ENCODE peak calls at places on chromosomes 1 and 21, in four cellular contexts. T is thyroid gland, C is A549, Z is A673. B is an unnamed sample.

GRCh38 chr1:93399781-93400180 is 48.1 kb upstream of the FNBP1L start:
- DNase-seq in Z (no peak), T (no peak), C (no peak), B (no peak)

GRCh38 chr1:201219481-201220387 is 29.1 kb downstream of the IGFN1 start:
- DNase-seq in C (no peak), Z (no peak), T (no peak), B (no peak)

GRCh38 chr1:203771901-203772301 is 6.9 kb downstream of the LAX1 start:
- DNase-seq in Z (no peak), C (no peak), T (no peak), B (no peak)

GRCh38 chr21:45905196-45905595 is 76.4 kb upstream of the COL6A1 start:
- DNase-seq in Z (no peak), T (no peak), C (no peak), B (no peak)

GRCh38 chr1:158930504-158930903 is 848 bp upstream of the PYHIN1 start:
- DNase-seq in T (no peak), C (no peak), Z (no peak), B (no peak)

GRCh38 chr1:13764933-13765332 is 64.9 kb downstream of the PRDM2 start:
- DNase-seq in Z (peak; percentile 50), T (peak; percentile 62), C (no peak), B (no peak)

GRCh38 chr1:96741335-96741734 is 19.8 kb downstream of the PTBP2 start:
- DNase-seq in C (no peak), Z (no peak), T (no peak), B (no peak)

GRCh38 chr21:39003982-39004775 is 179.1 kb downstream of the PSMG1 start:
- DNase-seq in C (no peak), Z (no peak), T (no peak), B (no peak)

GRCh38 chr1:208083016-208083714 is 161.0 kb downstream of the PLXNA2 start:
- DNase-seq in Z (no peak), T (no peak), C (no peak), B (no peak)

GRCh38 chr21:27220416-27220815 is 253.5 kb upstream of the ADAMTS5 start:
- DNase-seq in T (no peak), C (no peak), Z (no peak), B (no peak)

GRCh38 chr1:78388275-78388674 is 102.5 kb upstream of the PTGFR start:
- DNase-seq in T (no peak), Z (no peak), C (no peak), B (no peak)

GRCh38 chr21:29052224-29052623 is 21.2 kb downstream of the CCT8 start:
- DNase-seq in C (no peak), Z (no peak), T (no peak), B (no peak)

GRCh38 chr1:29121951-29122661 is 1.6 kb downstream of the TMEM200B start:
- DNase-seq in T (no peak), C (no peak), Z (peak; percentile 55), B (no peak)

GRCh38 chr1:155013632-155014031 is 11.0 kb downstream of the ZBTB7B start:
- DNase-seq in C (no peak), Z (no peak), T (no peak), B (no peak)

GRCh38 chr1:32186491-32186890 is 7.0 kb downstream of the TXLNA start:
- DNase-seq in T (no peak), Z (no peak), C (no peak), B (no peak)

GRCh38 chr21:25551548-25551947 is 55.7 kb downstream of the MRPL39 start:
- DNase-seq in C (no peak), Z (no peak), T (no peak), B (no peak)

GRCh38 chr1:203422116-203422515 is 53.5 kb upstream of the PRELP start:
- DNase-seq in T (no peak), Z (no peak), C (no peak), B (no peak)

GRCh38 chr1:187646536-187647128 is 817.9 kb downstream of the PLA2G4A start:
- DNase-seq in C (no peak), T (no peak), Z (no peak), B (no peak)

GRCh38 chr1:24786191-24786590 is 40.9 kb downstream of the CLIC4 start:
- DNase-seq in Z (no peak), C (no peak), T (no peak), B (no peak)

GRCh38 chr1:44571712-44572571 is 102.3 kb downstream of the TMEM53 start:
- DNase-seq in Z (peak; percentile 31), T (no peak), C (no peak), B (no peak)

GRCh38 chr1:162956922-162957321 is 95.9 kb upstream of the CCDC190 start:
- DNase-seq in C (no peak), T (no peak), Z (no peak), B (no peak)

GRCh38 chr1:49526672-49527071 is 497.1 kb downstream of the AGBL4 start:
- DNase-seq in Z (no peak), C (no peak), T (no peak), B (no peak)

GRCh38 chr21:35324372-35325220 is 275.5 kb upstream of the RUNX1 start:
- DNase-seq in Z (no peak), T (no peak), C (no peak), B (no peak)

GRCh38 chr21:35616090-35616489 is 444.2 kb downstream of the SETD4 start:
- DNase-seq in C (peak; percentile 10), T (no peak), Z (peak; percentile 10), B (no peak)

GRCh38 chr1:2784854-2785630 is 16.5 kb downstream of the TTC34 start:
- DNase-seq in C (no peak), Z (no peak), T (no peak), B (peak; percentile 2)

GRCh38 chr1:7229696-7230095 is 444.4 kb downstream of the CAMTA1 start:
- DNase-seq in T (no peak), Z (no peak), C (no peak), B (no peak)

GRCh38 chr1:200161801-200162200 is 134.3 kb downstream of the NR5A2 start:
- DNase-seq in T (no peak), Z (no peak), C (no peak), B (no peak)

GRCh38 chr1:235313262-235313661 is 14.7 kb downstream of the ARID4B start:
- DNase-seq in Z (no peak), C (no peak), T (no peak), B (no peak)

GRCh38 chr1:114669562-114670082 is at the start of gene DENND2C:
- DNase-seq in T (no peak), C (no peak), Z (no peak), B (no peak)

GRCh38 chr1:112761714-112762480 is 46.8 kb upstream of the PPM1J start:
- DNase-seq in T (peak; percentile 6), Z (no peak), C (no peak), B (no peak)

GRCh38 chr1:90768826-90769225 is 51.7 kb upstream of the BARHL2 start:
- DNase-seq in Z (no peak), T (no peak), C (no peak), B (no peak)

GRCh38 chr1:114320586-114320985 is 166.9 kb upstream of the SYT6 start:
- DNase-seq in Z (no peak), T (no peak), C (no peak), B (no peak)

GRCh38 chr1:42167611-42168396 is 3.3 kb upstream of the GUCA2A start:
- DNase-seq in Z (no peak), T (no peak), C (no peak), B (no peak)

DNA sequence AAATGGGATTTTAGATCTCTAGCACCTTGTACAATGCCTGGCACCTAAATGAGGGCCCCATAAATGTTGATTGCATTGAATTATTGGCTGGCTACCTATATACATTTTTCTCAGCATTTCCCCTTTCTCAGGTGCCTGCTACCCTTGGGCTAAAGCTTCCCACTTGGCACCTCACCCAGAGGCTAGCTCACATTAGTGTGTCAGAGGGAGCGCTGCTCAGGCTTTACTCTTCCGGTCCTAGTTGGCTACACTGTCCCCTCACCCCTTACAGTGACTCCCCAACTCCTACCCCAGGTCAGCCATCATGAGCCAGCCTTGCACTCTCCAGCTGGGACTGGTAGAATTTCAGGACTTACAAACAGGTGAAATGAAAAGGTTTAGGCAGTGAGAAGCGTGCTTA is 9.5 kb downstream of the TRAF5 start:
- DNase-seq in Z (no peak), T (no peak), C (no peak), B (no peak)
- H3K4me1 ChIP-seq in Z (no peaks in the 10 kb centered on the region), T (peaks cover 3% of the 10 kb centered on the region), C (peaks cover 40% of the 10 kb centered on the region), B (peaks cover 3% of the 10 kb centered on the region)

GRCh38 chr1:76074321-76075187 is at the start of gene ST6GALNAC3:
- DNase-seq in Z (peak; percentile 82), C (peak; percentile 44), T (peak; percentile 83), B (peak; percentile 67)
- H3K4me3 ChIP-seq in Z (peak within 1 kb of the TSS; percentile 55), C (peak within 1 kb of the TSS; percentile 62), T (peak within 1 kb of the TSS; percentile 69), B (peak within 1 kb of the TSS; percentile 27)

DNA sequence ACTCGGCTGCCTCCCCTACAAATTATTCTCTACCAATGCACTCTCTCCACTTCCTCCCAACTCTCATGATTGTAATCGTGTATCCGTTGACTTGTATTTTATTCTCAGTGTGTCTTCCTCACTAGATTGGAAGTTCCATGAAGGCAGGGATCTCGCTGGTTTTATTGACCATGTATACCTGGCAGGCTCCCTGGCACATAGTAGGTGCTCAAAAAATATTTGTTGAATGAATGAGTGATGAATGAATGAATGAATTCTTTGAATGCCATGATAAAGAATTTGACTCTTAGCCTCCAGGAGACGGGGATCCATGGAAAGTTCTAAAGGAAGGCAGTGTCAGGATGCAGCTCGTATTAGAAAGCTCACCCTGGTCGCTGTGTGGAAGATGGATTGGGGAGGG is 28.8 kb upstream of the WASF2 start:
- DNase-seq in T (no peak), C (no peak), Z (no peak), B (no peak)
- H3K4me1 ChIP-seq in T (peaks cover 17% of the 10 kb centered on the region), C (peaks cover 5% of the 10 kb centered on the region), Z (peaks cover 16% of the 10 kb centered on the region), B (no peaks in the 10 kb centered on the region)

GRCh38 chr1:237041795-237042466 is at the start of gene RYR2:
- DNase-seq in Z (peak; percentile 64), T (peak; percentile 82), C (peak; percentile 36), B (peak; percentile 65)
- H3K4me3 ChIP-seq in Z (peak within 1 kb of the TSS; percentile 51), T (peak within 1 kb of the TSS; percentile 76), C (peak within 1 kb of the TSS; percentile 46), B (peak within 1 kb of the TSS; percentile 27)

GRCh38 chr1:55211909-55212308 is 3.3 kb downstream of the USP24 start:
- DNase-seq in Z (no peak), C (no peak), T (no peak), B (no peak)
- H3K4me1 ChIP-seq in Z (peaks cover 34% of the 10 kb centered on the region), C (peaks cover 54% of the 10 kb centered on the region), T (peaks cover 48% of the 10 kb centered on the region), B (peaks cover 33% of the 10 kb centered on the region)